ENCODE peak calls at places on chromosomes 2 and 18, in seven cellular contexts. One of them, this sample, is unnamed.

GRCh38 chr2:74146929-74147728 is 583 bp downstream of the BOLA3 start:
- DNase-seq in CD8-positive, alpha-beta T cell: no peak
- DNase-seq in Peyer's patch: no peak
- DNase-seq in AG09309: no peak
- DNase-seq in endothelial cell: no peak
- DNase-seq in keratinocyte: no peak
- DNase-seq in astrocyte of the cerebellum: no peak
- DNase-seq in this sample: no peak

GRCh38 chr2:206143451-206143850 is 15.8 kb downstream of the NDUFS1 start:
- DNase-seq in astrocyte of the cerebellum: no peak
- DNase-seq in Peyer's patch: no peak
- DNase-seq in endothelial cell: no peak
- DNase-seq in CD8-positive, alpha-beta T cell: no peak
- DNase-seq in keratinocyte: no peak
- DNase-seq in AG09309: no peak
- DNase-seq in this sample: no peak

GRCh38 chr2:152028182-152028862 is 70.5 kb downstream of the CACNB4 start:
- DNase-seq in AG09309: no peak
- DNase-seq in CD8-positive, alpha-beta T cell: no peak
- DNase-seq in Peyer's patch: no peak
- DNase-seq in endothelial cell: no peak
- DNase-seq in keratinocyte: no peak
- DNase-seq in astrocyte of the cerebellum: no peak
- DNase-seq in this sample: no peak

GRCh38 chr2:232885264-232885961 is 15.3 kb downstream of the SNORC start:
- DNase-seq in keratinocyte: no peak
- DNase-seq in endothelial cell: no peak
- DNase-seq in AG09309: no peak
- DNase-seq in CD8-positive, alpha-beta T cell: no peak
- DNase-seq in astrocyte of the cerebellum: no peak
- DNase-seq in Peyer's patch: no peak
- DNase-seq in this sample: no peak

GRCh38 chr2:185628985-185629384 is 109.6 kb upstream of the FSIP2 start:
- DNase-seq in keratinocyte: no peak
- DNase-seq in astrocyte of the cerebellum: no peak
- DNase-seq in Peyer's patch: peak
- DNase-seq in AG09309: no peak
- DNase-seq in endothelial cell: peak
- DNase-seq in CD8-positive, alpha-beta T cell: no peak
- DNase-seq in this sample: no peak

GRCh38 chr2:40886100-40886499 is 434.2 kb upstream of the SLC8A1 start:
- DNase-seq in AG09309: no peak
- DNase-seq in endothelial cell: no peak
- DNase-seq in keratinocyte: no peak
- DNase-seq in Peyer's patch: no peak
- DNase-seq in CD8-positive, alpha-beta T cell: no peak
- DNase-seq in astrocyte of the cerebellum: no peak
- DNase-seq in this sample: no peak

GRCh38 chr2:47108638-47109372 is 46.3 kb downstream of the STPG4 start:
- DNase-seq in CD8-positive, alpha-beta T cell: no peak
- DNase-seq in keratinocyte: no peak
- DNase-seq in Peyer's patch: no peak
- DNase-seq in endothelial cell: no peak
- DNase-seq in AG09309: no peak
- DNase-seq in astrocyte of the cerebellum: no peak
- DNase-seq in this sample: no peak

GRCh38 chr18:12304351-12305210 is 3.5 kb upstream of the TUBB6 start:
- DNase-seq in endothelial cell: no peak
- DNase-seq in CD8-positive, alpha-beta T cell: no peak
- DNase-seq in AG09309: no peak
- DNase-seq in keratinocyte: no peak
- DNase-seq in astrocyte of the cerebellum: no peak
- DNase-seq in Peyer's patch: no peak
- DNase-seq in this sample: no peak

GRCh38 chr2:157032019-157032418 is 225.5 kb upstream of the GALNT5 start:
- DNase-seq in endothelial cell: no peak
- DNase-seq in AG09309: peak
- DNase-seq in Peyer's patch: no peak
- DNase-seq in CD8-positive, alpha-beta T cell: no peak
- DNase-seq in astrocyte of the cerebellum: peak
- DNase-seq in keratinocyte: peak
- DNase-seq in this sample: no peak

GRCh38 chr18:58484989-58485962 is 143.6 kb downstream of the ALPK2 start:
- DNase-seq in AG09309: no peak
- DNase-seq in endothelial cell: peak
- DNase-seq in keratinocyte: no peak
- DNase-seq in astrocyte of the cerebellum: no peak
- DNase-seq in Peyer's patch: no peak
- DNase-seq in CD8-positive, alpha-beta T cell: no peak
- DNase-seq in this sample: no peak

GRCh38 chr18:5464241-5464640 is 79.6 kb downstream of the EPB41L3 start:
- DNase-seq in CD8-positive, alpha-beta T cell: no peak
- DNase-seq in Peyer's patch: no peak
- DNase-seq in AG09309: no peak
- DNase-seq in astrocyte of the cerebellum: no peak
- DNase-seq in keratinocyte: peak
- DNase-seq in endothelial cell: no peak
- DNase-seq in this sample: no peak

GRCh38 chr2:21928292-21928691 is 804.5 kb downstream of the TDRD15 start:
- DNase-seq in Peyer's patch: no peak
- DNase-seq in CD8-positive, alpha-beta T cell: no peak
- DNase-seq in keratinocyte: no peak
- DNase-seq in astrocyte of the cerebellum: no peak
- DNase-seq in endothelial cell: no peak
- DNase-seq in AG09309: no peak
- DNase-seq in this sample: no peak

GRCh38 chr2:179800776-179801175 is 60.6 kb downstream of the ZNF385B start:
- DNase-seq in Peyer's patch: no peak
- DNase-seq in keratinocyte: no peak
- DNase-seq in astrocyte of the cerebellum: no peak
- DNase-seq in AG09309: no peak
- DNase-seq in endothelial cell: no peak
- DNase-seq in CD8-positive, alpha-beta T cell: no peak
- DNase-seq in this sample: no peak

GRCh38 chr2:223247136-223247535 is 195.1 kb downstream of the KCNE4 start:
- DNase-seq in Peyer's patch: no peak
- DNase-seq in AG09309: no peak
- DNase-seq in keratinocyte: no peak
- DNase-seq in CD8-positive, alpha-beta T cell: no peak
- DNase-seq in astrocyte of the cerebellum: peak
- DNase-seq in endothelial cell: peak
- DNase-seq in this sample: no peak

GRCh38 chr2:227614740-227615139 is at the start of gene SCYGR3:
- DNase-seq in Peyer's patch: no peak
- DNase-seq in CD8-positive, alpha-beta T cell: no peak
- DNase-seq in endothelial cell: no peak
- DNase-seq in AG09309: no peak
- DNase-seq in astrocyte of the cerebellum: no peak
- DNase-seq in keratinocyte: no peak
- DNase-seq in this sample: no peak

GRCh38 chr2:69180227-69180626 is 167.2 kb downstream of the ANTXR1 start:
- DNase-seq in endothelial cell: no peak
- DNase-seq in keratinocyte: no peak
- DNase-seq in AG09309: no peak
- DNase-seq in astrocyte of the cerebellum: no peak
- DNase-seq in Peyer's patch: no peak
- DNase-seq in CD8-positive, alpha-beta T cell: no peak
- DNase-seq in this sample: no peak

GRCh38 chr2:64975232-64975791 is 13.9 kb upstream of the SLC1A4 start:
- DNase-seq in endothelial cell: no peak
- DNase-seq in Peyer's patch: no peak
- DNase-seq in AG09309: no peak
- DNase-seq in keratinocyte: no peak
- DNase-seq in CD8-positive, alpha-beta T cell: no peak
- DNase-seq in astrocyte of the cerebellum: no peak
- DNase-seq in this sample: no peak

GRCh38 chr18:48531979-48532378 is 6.9 kb upstream of the CTIF start:
- DNase-seq in keratinocyte: no peak
- DNase-seq in AG09309: no peak
- DNase-seq in CD8-positive, alpha-beta T cell: no peak
- DNase-seq in astrocyte of the cerebellum: no peak
- DNase-seq in Peyer's patch: no peak
- DNase-seq in endothelial cell: no peak
- DNase-seq in this sample: no peak

GRCh38 chr2:64751286-64752260 is 97.9 kb upstream of the SERTAD2 start:
- DNase-seq in endothelial cell: peak
- DNase-seq in astrocyte of the cerebellum: no peak
- DNase-seq in keratinocyte: no peak
- DNase-seq in AG09309: no peak
- DNase-seq in CD8-positive, alpha-beta T cell: no peak
- DNase-seq in Peyer's patch: peak
- DNase-seq in this sample: no peak

GRCh38 chr2:2182688-2183087 is 148.4 kb downstream of the MYT1L start:
- DNase-seq in endothelial cell: no peak
- DNase-seq in CD8-positive, alpha-beta T cell: no peak
- DNase-seq in Peyer's patch: no peak
- DNase-seq in AG09309: no peak
- DNase-seq in keratinocyte: no peak
- DNase-seq in astrocyte of the cerebellum: no peak
- DNase-seq in this sample: no peak

DNA sequence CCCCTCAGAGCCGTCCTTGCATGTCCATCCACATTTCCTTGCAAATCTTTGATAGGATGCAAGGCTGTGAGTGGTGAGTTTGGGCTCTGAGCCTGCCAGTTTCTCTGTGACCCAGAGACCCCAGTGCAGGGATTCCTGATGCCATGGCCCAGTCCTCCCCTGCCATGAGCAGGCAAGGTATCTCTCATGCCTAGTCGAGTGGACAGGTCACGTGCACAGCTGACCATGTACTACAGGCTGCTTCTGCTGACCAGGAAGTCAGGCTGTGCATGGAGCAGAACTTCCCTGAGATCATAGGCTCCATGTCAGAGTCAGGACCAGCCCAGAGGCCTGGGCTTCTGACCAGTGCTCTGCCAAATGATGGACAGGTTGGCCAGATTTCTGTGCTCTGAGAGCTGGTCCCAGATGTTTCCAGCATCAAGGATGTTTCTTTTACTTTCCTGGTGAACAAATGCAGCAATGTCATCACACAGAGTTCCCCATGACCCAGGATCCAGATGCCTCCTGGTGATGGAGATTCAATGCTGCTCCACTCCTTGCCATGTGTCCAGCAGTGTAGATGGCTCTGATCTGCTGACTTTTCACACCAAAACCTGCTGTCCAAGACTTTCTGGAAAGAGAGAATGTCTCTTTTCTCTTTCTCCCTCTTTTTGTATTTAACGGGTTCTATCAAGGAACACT is 321.6 kb upstream of the HS6ST1 start:
- DNase-seq in Peyer's patch: no peak
- DNase-seq in astrocyte of the cerebellum: no peak
- DNase-seq in CD8-positive, alpha-beta T cell: no peak
- DNase-seq in AG09309: no peak
- DNase-seq in endothelial cell: no peak
- DNase-seq in keratinocyte: no peak
- DNase-seq in this sample: peak
- TF ChIP-seq CTCF in Peyer's patch: no peak
- TF ChIP-seq CTCF in astrocyte of the cerebellum: no peak
- TF ChIP-seq CTCF in CD8-positive, alpha-beta T cell: no peak
- TF ChIP-seq CTCF in AG09309: no peak
- TF ChIP-seq CTCF in endothelial cell: no peak
- TF ChIP-seq CTCF in keratinocyte: no peak
- TF ChIP-seq CTCF in this sample: no peak

GRCh38 chr2:11534746-11535484 is 1.1 kb downstream of the GREB1 start:
- DNase-seq in Peyer's patch: no peak
- DNase-seq in CD8-positive, alpha-beta T cell: no peak
- DNase-seq in endothelial cell: no peak
- DNase-seq in keratinocyte: no peak
- DNase-seq in astrocyte of the cerebellum: no peak
- DNase-seq in AG09309: no peak
- DNase-seq in this sample: no peak
- TF ChIP-seq CTCF in Peyer's patch: no peak
- TF ChIP-seq CTCF in CD8-positive, alpha-beta T cell: no peak
- TF ChIP-seq CTCF in endothelial cell: peak
- TF ChIP-seq CTCF in keratinocyte: peak
- TF ChIP-seq CTCF in astrocyte of the cerebellum: peak
- TF ChIP-seq CTCF in AG09309: peak
- TF ChIP-seq CTCF in this sample: peak

GRCh38 chr2:18855027-18855426 is 265.7 kb upstream of the NT5C1B start:
- DNase-seq in Peyer's patch: no peak
- DNase-seq in endothelial cell: no peak
- DNase-seq in keratinocyte: no peak
- DNase-seq in astrocyte of the cerebellum: no peak
- DNase-seq in CD8-positive, alpha-beta T cell: no peak
- DNase-seq in AG09309: no peak
- DNase-seq in this sample: no peak
- TF ChIP-seq CTCF in Peyer's patch: no peak
- TF ChIP-seq CTCF in endothelial cell: peak
- TF ChIP-seq CTCF in keratinocyte: peak
- TF ChIP-seq CTCF in astrocyte of the cerebellum: peak
- TF ChIP-seq CTCF in CD8-positive, alpha-beta T cell: no peak
- TF ChIP-seq CTCF in AG09309: peak
- TF ChIP-seq CTCF in this sample: peak

GRCh38 chr18:40932862-40933261 is 1022.2 kb upstream of the PIK3C3 start:
- DNase-seq in CD8-positive, alpha-beta T cell: no peak
- DNase-seq in AG09309: no peak
- DNase-seq in keratinocyte: no peak
- DNase-seq in Peyer's patch: no peak
- DNase-seq in endothelial cell: no peak
- DNase-seq in astrocyte of the cerebellum: no peak
- DNase-seq in this sample: no peak

GRCh38 chr18:40937386-40937785 is 1017.6 kb upstream of the PIK3C3 start:
- DNase-seq in endothelial cell: no peak
- DNase-seq in AG09309: no peak
- DNase-seq in keratinocyte: no peak
- DNase-seq in Peyer's patch: no peak
- DNase-seq in CD8-positive, alpha-beta T cell: no peak
- DNase-seq in astrocyte of the cerebellum: no peak
- DNase-seq in this sample: no peak

GRCh38 chr18:40939636-40940035 is 1015.4 kb upstream of the PIK3C3 start:
- DNase-seq in AG09309: no peak
- DNase-seq in Peyer's patch: no peak
- DNase-seq in astrocyte of the cerebellum: no peak
- DNase-seq in keratinocyte: no peak
- DNase-seq in CD8-positive, alpha-beta T cell: no peak
- DNase-seq in endothelial cell: no peak
- DNase-seq in this sample: no peak

GRCh38 chr18:40938615-40939014 is 1016.4 kb upstream of the PIK3C3 start:
- DNase-seq in AG09309: no peak
- DNase-seq in Peyer's patch: no peak
- DNase-seq in keratinocyte: no peak
- DNase-seq in endothelial cell: no peak
- DNase-seq in CD8-positive, alpha-beta T cell: no peak
- DNase-seq in astrocyte of the cerebellum: no peak
- DNase-seq in this sample: no peak

DNA sequence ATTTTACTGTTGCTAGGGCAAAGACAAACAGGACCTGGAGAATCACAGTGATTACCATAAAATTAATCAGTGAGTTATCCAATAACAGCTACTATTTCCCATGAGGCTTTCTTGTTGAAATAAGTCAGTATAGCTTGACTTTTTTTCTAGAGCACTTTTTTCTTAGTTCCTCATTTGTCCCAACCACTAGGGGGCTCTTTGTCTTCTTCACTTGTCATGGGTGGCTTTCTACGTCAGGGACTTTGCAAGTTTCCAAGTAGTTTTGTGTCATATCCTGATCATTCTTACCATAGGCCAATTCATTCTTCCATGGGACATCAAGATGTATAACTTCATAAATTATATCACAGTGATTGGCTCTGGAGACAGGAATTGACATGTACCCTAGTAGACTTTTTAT is 1019.6 kb upstream of the PIK3C3 start:
- DNase-seq in astrocyte of the cerebellum: no peak
- DNase-seq in keratinocyte: no peak
- DNase-seq in CD8-positive, alpha-beta T cell: no peak
- DNase-seq in AG09309: no peak
- DNase-seq in endothelial cell: peak
- DNase-seq in Peyer's patch: no peak
- DNase-seq in this sample: no peak
- TF ChIP-seq CTCF in astrocyte of the cerebellum: peak
- TF ChIP-seq CTCF in keratinocyte: peak
- TF ChIP-seq CTCF in CD8-positive, alpha-beta T cell: no peak
- TF ChIP-seq CTCF in AG09309: peak
- TF ChIP-seq CTCF in endothelial cell: peak
- TF ChIP-seq CTCF in Peyer's patch: no peak
- TF ChIP-seq CTCF in this sample: peak

This sample was measured in progenitor cell of endocrine pancreas.